ENCODE peak calls at places on chromosomes 4 and X, in seven cellular contexts. M is AG04450, G is uterus, R is GM12878, J is HCT116, P is ovary, I is testis. L is an unnamed sample.

GRCh38 chrX:20309796-20310195 is 43.1 kb upstream of the RPS6KA3 start:
- DNase-seq in M (peak; percentile 27), G (no peak), R (no peak), J (no peak), P (no peak), I (no peak), L (no peak)

GRCh38 chrX:31604629-31605221 is 532.9 kb upstream of the FTHL17 start:
- DNase-seq in M (no peak), G (no peak), R (peak; percentile 51), J (no peak), P (no peak), I (no peak), L (no peak)

GRCh38 chr4:37754410-37755185 is 68.4 kb upstream of the RELL1 start:
- DNase-seq in M (no peak), G (no peak), R (no peak), J (no peak), P (no peak), I (no peak), L (no peak)

GRCh38 chrX:65644621-65645287 is 22.7 kb upstream of the MSN start:
- DNase-seq in M (peak; percentile 33), G (peak; percentile 90), R (no peak), J (peak; percentile 39), P (peak; percentile 90), I (peak; percentile 73), L (no peak)

GRCh38 chrX:69321006-69321655 is 155.9 kb upstream of the PJA1 start:
- DNase-seq in M (no peak), G (no peak), R (no peak), J (no peak), P (no peak), I (no peak), L (no peak)

GRCh38 chr4:41882622-41883347 is 52.4 kb upstream of the TMEM33 start:
- DNase-seq in M (no peak), G (no peak), R (no peak), J (no peak), P (peak; percentile 28), I (peak; percentile 72), L (no peak)

GRCh38 chrX:153984351-153985178 is 12.0 kb downstream of the TMEM187 start:
- DNase-seq in M (no peak), G (no peak), R (no peak), J (no peak), P (no peak), I (no peak), L (no peak)

GRCh38 chr4:154490589-154491340 is 834 bp downstream of the DCHS2 start:
- DNase-seq in M (no peak), G (peak; percentile 44), R (no peak), J (no peak), P (peak; percentile 16), I (no peak), L (peak; percentile 11)

GRCh38 chr4:118173956-118174355 is 139.7 kb downstream of the NDST3 start:
- DNase-seq in M (peak; percentile 82), G (no peak), R (no peak), J (no peak), P (no peak), I (no peak), L (no peak)

GRCh38 chrX:148611993-148612392 is 111.6 kb downstream of the AFF2 start:
- DNase-seq in M (no peak), G (no peak), R (no peak), J (no peak), P (no peak), I (no peak), L (no peak)

GRCh38 chr4:32884198-32884597 is 2164.0 kb downstream of the PCDH7 start:
- DNase-seq in M (no peak), G (no peak), R (no peak), J (no peak), P (no peak), I (no peak), L (no peak)

GRCh38 chr4:113003841-113004240 is 45.6 kb upstream of the ANK2 start:
- DNase-seq in M (no peak), G (no peak), R (no peak), J (no peak), P (no peak), I (no peak), L (no peak)

GRCh38 chr4:5711479-5712184 is 631 bp downstream of the EVC start:
- DNase-seq in M (no peak), G (peak; percentile 30), R (no peak), J (no peak), P (peak; percentile 36), I (peak; percentile 61), L (no peak)

GRCh38 chr4:173270312-173271027 is 63.7 kb downstream of the HMGB2 start:
- DNase-seq in M (no peak), G (no peak), R (no peak), J (no peak), P (no peak), I (peak; percentile 37), L (no peak)

GRCh38 chr4:77817304-77818076 is 1.7 kb downstream of the CNOT6L start:
- DNase-seq in M (no peak), G (no peak), R (no peak), J (no peak), P (no peak), I (no peak), L (no peak)

GRCh38 chr4:9608300-9608699 is 164.1 kb downstream of the DEFB131A start:
- DNase-seq in M (no peak), G (no peak), R (peak; percentile 3), J (no peak), P (no peak), I (no peak), L (no peak)

GRCh38 chrX:153878285-153878779 is 7.6 kb downstream of the L1CAM start:
- DNase-seq in M (no peak), G (no peak), R (no peak), J (no peak), P (no peak), I (no peak), L (no peak)

GRCh38 chr4:184805462-184806245 is 20.1 kb downstream of the ACSL1 start:
- DNase-seq in M (no peak), G (no peak), R (no peak), J (no peak), P (no peak), I (no peak), L (no peak)

GRCh38 chr4:14528921-14529320 is 473.4 kb upstream of the CPEB2 start:
- DNase-seq in M (no peak), G (no peak), R (no peak), J (no peak), P (no peak), I (no peak), L (no peak)

GRCh38 chr4:85681194-85681803 is 206.3 kb downstream of the ARHGAP24 start:
- DNase-seq in M (peak; percentile 34), G (no peak), R (no peak), J (no peak), P (no peak), I (peak; percentile 49), L (no peak)

DNA sequence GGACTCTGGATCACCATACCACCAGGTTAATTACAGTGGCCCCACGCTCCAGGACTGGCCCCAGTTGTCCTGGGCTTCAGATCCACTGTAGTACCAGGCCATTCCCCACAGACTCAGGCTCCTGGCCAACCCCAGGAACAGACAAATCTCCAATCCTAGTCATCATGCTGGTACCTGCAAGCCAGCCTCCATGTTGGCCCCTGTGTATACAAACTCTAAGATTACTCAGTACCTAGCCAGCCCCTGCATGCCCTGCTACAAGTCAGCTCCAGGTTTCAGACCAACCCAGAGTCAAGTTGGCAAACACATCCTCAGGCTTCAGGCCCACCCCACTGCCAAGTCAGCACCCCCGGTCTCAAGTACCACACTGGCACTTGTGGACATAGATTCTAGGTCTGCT is 85.9 kb downstream of the KLF8 start:
- DNase-seq in M (no peak), G (no peak), R (no peak), J (no peak), P (no peak), I (no peak), L (no peak)
- TF ChIP-seq CTCF in M (no peak), G (no peak), R (no peak), J (no peak), P (no peak), I (no peak), L (no peak)

DNA sequence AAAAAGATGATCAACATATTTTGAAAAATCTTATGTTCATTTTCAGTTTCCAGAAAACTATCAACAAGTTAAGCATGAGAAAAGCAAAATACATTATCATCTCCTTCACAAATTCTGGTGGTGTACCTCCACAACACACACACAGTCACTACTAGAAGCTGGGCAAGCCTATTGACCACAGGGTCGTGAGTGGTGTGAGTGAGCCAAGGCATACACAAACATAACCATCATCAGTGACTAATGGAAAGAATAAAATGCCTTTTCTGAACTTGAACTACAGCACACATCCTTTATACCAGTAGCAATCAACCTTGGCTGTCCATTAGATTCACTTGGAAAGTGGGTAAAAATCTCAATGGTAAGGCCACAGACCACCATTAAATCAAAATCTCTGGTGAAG is 180.2 kb downstream of the FAM47B start:
- DNase-seq in M (no peak), G (no peak), R (no peak), J (no peak), P (no peak), I (no peak), L (no peak)
- TF ChIP-seq CTCF in M (no peak), G (no peak), R (no peak), J (no peak), P (no peak), I (no peak), L (no peak)

GRCh38 chr4:48504352-48504751 is 14.3 kb downstream of the ZAR1 start:
- DNase-seq in M (no peak), G (no peak), R (no peak), J (no peak), P (no peak), I (no peak), L (no peak)

GRCh38 chr4:48493485-48494100 is 3.5 kb downstream of the ZAR1 start:
- DNase-seq in M (no peak), G (no peak), R (no peak), J (no peak), P (no peak), I (no peak), L (no peak)

GRCh38 chr4:48499551-48500066 is 9.6 kb downstream of the ZAR1 start:
- DNase-seq in M (no peak), G (no peak), R (peak; percentile 45), J (no peak), P (no peak), I (no peak), L (no peak)

GRCh38 chr4:48498895-48499294 is 8.8 kb downstream of the ZAR1 start:
- DNase-seq in M (no peak), G (no peak), R (no peak), J (no peak), P (no peak), I (no peak), L (no peak)
- TF ChIP-seq CTCF in M (no peak), G (no peak), R (no peak), J (no peak), P (no peak), I (no peak), L (no peak)

DNA sequence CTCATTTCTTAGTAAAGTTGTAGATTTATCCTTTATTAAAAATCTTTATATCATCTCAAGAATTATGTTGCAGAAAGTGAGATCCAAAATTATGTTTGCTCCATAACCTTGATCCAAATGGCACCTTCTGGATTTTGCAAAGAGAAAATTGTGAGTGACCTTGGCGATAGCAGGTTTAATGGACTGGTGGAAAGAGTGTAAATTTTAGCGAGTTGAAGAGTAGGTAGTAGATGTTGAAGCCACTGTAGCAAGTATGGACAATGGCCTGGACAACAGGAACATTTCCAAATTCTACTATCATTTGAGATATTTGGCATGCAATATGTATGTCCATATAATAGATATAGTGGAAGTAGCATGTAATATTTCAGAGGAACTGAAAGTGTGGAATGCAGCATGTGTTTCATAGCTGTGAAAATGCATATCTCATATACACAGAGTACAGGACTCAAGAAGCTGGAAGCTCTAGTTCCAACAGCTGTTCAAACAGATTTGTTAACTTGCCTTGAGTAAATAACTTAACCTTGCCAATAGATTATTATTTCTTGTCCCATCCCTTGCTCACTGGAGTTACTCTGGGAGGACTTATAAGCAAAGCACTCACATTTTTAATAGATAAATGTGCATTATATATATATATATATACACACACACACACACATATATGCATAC is 152.5 kb upstream of the TLL1 start:
- DNase-seq in M (no peak), G (no peak), R (no peak), J (no peak), P (no peak), I (no peak), L (no peak)
- TF ChIP-seq CTCF in M (no peak), G (no peak), R (no peak), J (no peak), P (no peak), I (no peak), L (no peak)

L was measured in progenitor cell of endocrine pancreas.